ENCODE peak calls at places on chromosomes 16 and 17, in seven cellular contexts. L is A549, P is lower leg skin, T is BE2C, C is astrocyte of the spinal cord, U is heart left ventricle, F is AG04450. G is an unnamed sample.

GRCh38 chr17:59802160-59802559 is 90.6 kb downstream of the TUBD1 start:
- DNase-seq in L (no peak), P (no peak), T (no peak), C (no peak), U (no peak), F (no peak), G (no peak)

GRCh38 chr17:47970725-47971511 is at the start of gene CDK5RAP3:
- DNase-seq in L (peak; percentile 96), P (peak; percentile 100), T (peak; percentile 100), C (peak; percentile 100), U (peak; percentile 100), F (peak; percentile 97), G (peak; percentile 100)

GRCh38 chr16:72493681-72494415 is 321.9 kb upstream of the PMFBP1 start:
- DNase-seq in L (no peak), P (no peak), T (no peak), C (peak; percentile 60), U (no peak), F (peak; percentile 2), G (no peak)

GRCh38 chr16:71883193-71883848 is 661 bp downstream of the ZNF821 start:
- DNase-seq in L (no peak), P (peak; percentile 85), T (peak; percentile 55), C (peak; percentile 8), U (peak; percentile 60), F (no peak), G (peak; percentile 75)

GRCh38 chr16:15900357-15900756 is 12.0 kb upstream of the CEP20 start:
- DNase-seq in L (no peak), P (no peak), T (no peak), C (no peak), U (no peak), F (no peak), G (no peak)

GRCh38 chr17:49971848-49972485 is 3.0 kb downstream of the DLX4 start:
- DNase-seq in L (no peak), P (no peak), T (peak; percentile 47), C (no peak), U (no peak), F (no peak), G (no peak)

GRCh38 chr17:55889271-55889670 is 138.4 kb downstream of the PCTP start:
- DNase-seq in L (no peak), P (no peak), T (no peak), C (no peak), U (no peak), F (no peak), G (no peak)

GRCh38 chr17:66347661-66348604 is 45.5 kb downstream of the PRKCA start:
- DNase-seq in L (no peak), P (no peak), T (no peak), C (peak; percentile 70), U (no peak), F (no peak), G (no peak)

GRCh38 chr16:64880994-64881393 is 240.9 kb downstream of the CDH11 start:
- DNase-seq in L (no peak), P (no peak), T (no peak), C (peak; percentile 76), U (no peak), F (no peak), G (no peak)

GRCh38 chr17:45143767-45144198 is 4.5 kb upstream of the HEXIM1 start:
- DNase-seq in L (no peak), P (peak; percentile 98), T (no peak), C (peak; percentile 80), U (peak; percentile 90), F (no peak), G (peak; percentile 84)

GRCh38 chr16:89014611-89015230 is 37.7 kb upstream of the CBFA2T3 start:
- DNase-seq in L (no peak), P (no peak), T (no peak), C (no peak), U (no peak), F (no peak), G (peak; percentile 41)

GRCh38 chr17:74728702-74729075 is 8.4 kb upstream of the RAB37 start:
- DNase-seq in L (no peak), P (no peak), T (no peak), C (no peak), U (no peak), F (no peak), G (no peak)

GRCh38 chr16:52591441-52592215 is 44.7 kb upstream of the TOX3 start:
- DNase-seq in L (no peak), P (no peak), T (no peak), C (no peak), U (no peak), F (no peak), G (no peak)

GRCh38 chr17:63848834-63849689 is 6.6 kb upstream of the SMARCD2 start:
- DNase-seq in L (peak; percentile 99), P (peak; percentile 98), T (no peak), C (peak; percentile 87), U (peak; percentile 94), F (peak; percentile 37), G (peak; percentile 96)

GRCh38 chr17:35809855-35810461 is 674 bp downstream of the TAF15 start:
- DNase-seq in L (no peak), P (no peak), T (no peak), C (no peak), U (no peak), F (no peak), G (no peak)

GRCh38 chr17:9389116-9389515 is 186.5 kb downstream of the STX8 start:
- DNase-seq in L (peak; percentile 40), P (no peak), T (no peak), C (peak; percentile 77), U (no peak), F (peak; percentile 77), G (no peak)

GRCh38 chr17:80389011-80389995 is 25.7 kb upstream of the ENDOV start:
- DNase-seq in L (no peak), P (peak; percentile 56), T (peak; percentile 58), C (peak; percentile 5), U (no peak), F (no peak), G (no peak)

GRCh38 chr16:180921-181667 is 835 bp downstream of the HBQ1 start:
- DNase-seq in L (peak; percentile 88), P (peak; percentile 94), T (peak; percentile 89), C (peak; percentile 65), U (peak; percentile 70), F (no peak), G (peak; percentile 89)

GRCh38 chr17:61531223-61531622 is 59.8 kb downstream of the NACA2 start:
- DNase-seq in L (no peak), P (no peak), T (no peak), C (no peak), U (no peak), F (no peak), G (no peak)

GRCh38 chr17:79754359-79754758 is 23.6 kb upstream of the CBX2 start:
- DNase-seq in L (no peak), P (no peak), T (no peak), C (no peak), U (no peak), F (no peak), G (no peak)

GRCh38 chr17:37717627-37718382 is 27.1 kb downstream of the HNF1B start:
- DNase-seq in L (no peak), P (peak; percentile 61), T (no peak), C (peak; percentile 47), U (no peak), F (no peak), G (peak; percentile 75)

GRCh38 chr17:40485851-40486512 is 15.4 kb downstream of the TNS4 start:
- DNase-seq in L (peak; percentile 96), P (no peak), T (no peak), C (peak; percentile 99), U (no peak), F (peak; percentile 98), G (no peak)

GRCh38 chr16:85027968-85028637 is 508 bp downstream of the KIAA0513 start:
- DNase-seq in L (no peak), P (no peak), T (peak; percentile 42), C (no peak), U (no peak), F (no peak), G (peak; percentile 79)
- TF ChIP-seq CTCF in L (no peak), P (no peak), T (peak; percentile 26), C (peak; percentile 37), U (no peak), F (peak; percentile 22), G (peak; percentile 34)

DNA sequence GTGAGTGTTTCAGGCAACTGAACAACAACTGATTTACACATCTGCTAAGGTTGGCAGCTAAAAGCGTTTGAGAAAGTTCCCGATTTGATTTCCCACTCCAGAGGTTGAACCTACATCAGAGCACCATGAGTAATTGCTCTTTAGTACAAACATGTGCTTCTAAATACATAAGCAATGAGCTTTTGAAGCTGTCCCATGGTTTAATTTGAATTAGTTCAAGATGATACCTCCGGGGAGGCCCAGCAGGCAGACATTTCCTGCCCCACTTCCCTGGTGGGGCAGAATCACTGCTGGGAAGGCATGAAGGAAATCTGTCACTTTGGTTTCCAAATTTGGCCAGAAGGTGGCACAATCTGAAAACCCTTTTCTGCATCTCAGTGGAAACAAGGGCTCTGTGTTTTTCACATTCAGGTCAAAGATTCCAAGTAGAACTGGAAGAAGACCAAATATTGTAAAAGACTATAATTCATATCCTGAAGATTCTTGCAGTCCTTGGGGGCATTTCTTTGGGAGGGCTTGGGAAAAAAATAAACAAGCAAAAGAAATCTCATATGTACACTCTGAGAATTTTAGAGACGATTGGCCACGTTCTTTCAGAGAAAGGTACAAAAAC is 176.2 kb upstream of the FAM20A start:
- DNase-seq in L (peak; percentile 44), P (peak; percentile 91), T (peak; percentile 40), C (peak; percentile 80), U (peak; percentile 60), F (peak; percentile 36), G (no peak)
- TF ChIP-seq CTCF in L (peak; percentile 92), P (no peak), T (peak; percentile 73), C (peak; percentile 72), U (peak; percentile 57), F (peak; percentile 77), G (peak; percentile 69)

GRCh38 chr17:2053380-2054261 is 1.3 kb upstream of the HIC1 start:
- DNase-seq in L (peak; percentile 68), P (peak; percentile 96), T (peak; percentile 74), C (peak; percentile 83), U (peak; percentile 82), F (no peak), G (peak; percentile 84)
- TF ChIP-seq CTCF in L (peak; percentile 81), P (no peak), T (peak; percentile 50), C (peak; percentile 60), U (peak; percentile 49), F (peak; percentile 55), G (peak; percentile 65)

GRCh38 chr17:19348081-19348650 is 14.4 kb downstream of the B9D1 start:
- DNase-seq in L (no peak), P (peak; percentile 80), T (no peak), C (no peak), U (peak; percentile 7), F (no peak), G (no peak)

GRCh38 chr17:19347323-19348080 is 15.0 kb downstream of the B9D1 start:
- DNase-seq in L (no peak), P (peak; percentile 80), T (no peak), C (no peak), U (no peak), F (no peak), G (peak; percentile 52)

GRCh38 chr17:19346351-19347255 is 15.9 kb downstream of the B9D1 start:
- DNase-seq in L (peak; percentile 94), P (peak; percentile 92), T (peak; percentile 73), C (peak; percentile 81), U (peak; percentile 78), F (peak; percentile 48), G (peak; percentile 47)

GRCh38 chr17:19345486-19346350 is 16.8 kb downstream of the B9D1 start:
- DNase-seq in L (no peak), P (no peak), T (no peak), C (no peak), U (no peak), F (no peak), G (peak; percentile 20)

DNA sequence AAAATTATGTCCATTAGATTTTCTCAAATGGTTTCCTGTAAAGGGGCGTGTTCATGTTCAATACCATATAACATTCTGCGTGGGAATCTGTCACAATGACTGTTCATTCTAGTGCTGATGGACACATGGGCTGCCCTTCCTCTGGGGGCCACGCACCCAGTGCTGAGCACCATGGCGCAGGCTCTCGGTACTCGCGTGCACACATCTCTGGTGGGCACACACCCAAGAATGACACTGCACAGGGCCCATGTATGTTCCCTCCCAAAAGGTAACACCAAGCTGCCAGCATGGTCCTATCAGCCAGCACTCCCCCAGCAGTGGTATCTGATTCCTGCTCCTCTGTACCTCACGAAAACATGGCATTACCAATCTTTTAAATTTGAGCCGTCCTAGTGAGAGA is 13.7 kb downstream of the B9D1 start:
- DNase-seq in L (no peak), P (no peak), T (no peak), C (no peak), U (peak; percentile 17), F (no peak), G (peak; percentile 6)
- TF ChIP-seq CTCF in L (no peak), P (no peak), T (no peak), C (no peak), U (no peak), F (no peak), G (no peak)